ENCODE peak calls at places on chromosome X, in four cellular contexts. C is heart right ventricle; D is CD4-positive, alpha-beta T cell; F is colonic mucosa. V is an unnamed sample.

GRCh38 chrX:135185795-135186443 is 14.7 kb upstream of the CT55 start:
- DNase-seq in C (no peak), D (peak), F (no peak), V (no peak)

GRCh38 chrX:43557792-43558191 is 98.3 kb upstream of the MAOA start:
- DNase-seq in C (peak), D (peak), F (peak), V (no peak)

GRCh38 chrX:77917294-77917933 is 6.9 kb downstream of the ATP7A start:
- DNase-seq in C (no peak), D (no peak), F (no peak), V (no peak)

GRCh38 chrX:78199851-78200250 is 60.4 kb upstream of the TAF9B start:
- DNase-seq in C (no peak), D (no peak), F (no peak), V (no peak)

GRCh38 chrX:17788439-17788838 is 51.1 kb downstream of the SCML1 start:
- DNase-seq in C (peak), D (peak), F (peak), V (no peak)

GRCh38 chrX:40154229-40154852 is 56.6 kb upstream of the BCOR start:
- DNase-seq in C (peak), D (no peak), F (peak), V (no peak)

GRCh38 chrX:69232945-69233344 is 67.7 kb upstream of the PJA1 start:
- DNase-seq in C (no peak), D (no peak), F (no peak), V (no peak)

GRCh38 chrX:128698528-128698927 is 646.3 kb upstream of the ACTRT1 start:
- DNase-seq in C (no peak), D (no peak), F (no peak), V (no peak)

GRCh38 chrX:84363674-84364073 is 138.6 kb downstream of the HDX start:
- DNase-seq in C (no peak), D (no peak), F (no peak), V (no peak)

GRCh38 chrX:119753639-119754257 is 4.6 kb upstream of the SOWAHD start:
- DNase-seq in C (no peak), D (peak), F (peak), V (no peak)

GRCh38 chrX:31702208-31702607 is 630.4 kb upstream of the FTHL17 start:
- DNase-seq in C (no peak), D (no peak), F (no peak), V (no peak)

GRCh38 chrX:102835504-102836146 is 101.4 kb upstream of the RAB40AL start:
- DNase-seq in C (no peak), D (no peak), F (no peak), V (no peak)

GRCh38 chrX:153689654-153690465 is 2.1 kb downstream of the SLC6A8 start:
- DNase-seq in C (no peak), D (no peak), F (no peak), V (no peak)

GRCh38 chrX:68683580-68683979 is 36.1 kb downstream of the STARD8 start:
- DNase-seq in C (no peak), D (no peak), F (no peak), V (no peak)

GRCh38 chrX:44795945-44796450 is 47.8 kb upstream of the DUSP21 start:
- DNase-seq in C (no peak), D (no peak), F (no peak), V (no peak)

GRCh38 chrX:2486476-2487133 is 14.2 kb downstream of the DHRSX start:
- DNase-seq in C (no peak), D (no peak), F (no peak), V (no peak)

GRCh38 chrX:2487366-2487765 is 13.4 kb downstream of the DHRSX start:
- DNase-seq in C (no peak), D (no peak), F (no peak), V (no peak)

GRCh38 chrX:2489446-2490445 is 11.0 kb downstream of the DHRSX start:
- DNase-seq in C (no peak), D (no peak), F (no peak), V (no peak)

GRCh38 chrX:2490634-2491033 is 10.1 kb downstream of the DHRSX start:
- DNase-seq in C (no peak), D (no peak), F (no peak), V (no peak)

GRCh38 chrX:2488621-2489285 is 12.0 kb downstream of the DHRSX start:
- DNase-seq in C (no peak), D (no peak), F (no peak), V (no peak)
- H3K27ac ChIP-seq in C (no peak), D (no peak), F (no peak), V (no peak)

GRCh38 chrX:133921764-133922389 is 63.5 kb downstream of the GPC3 start:
- DNase-seq in C (peak), D (peak), F (peak), V (no peak)
- TF ChIP-seq CTCF in C (peak), D (no peak), F (peak), V (no peak)

GRCh38 chrX:101208152-101208905 is 11.3 kb upstream of the DRP2 start:
- DNase-seq in C (no peak), D (no peak), F (no peak), V (no peak)
- H3K27ac ChIP-seq in C (no peak), D (no peak), F (no peak), V (no peak)

GRCh38 chrX:79588233-79588632 is 221.1 kb upstream of the ITM2A start:
- DNase-seq in C (no peak), D (no peak), F (no peak), V (no peak)

DNA sequence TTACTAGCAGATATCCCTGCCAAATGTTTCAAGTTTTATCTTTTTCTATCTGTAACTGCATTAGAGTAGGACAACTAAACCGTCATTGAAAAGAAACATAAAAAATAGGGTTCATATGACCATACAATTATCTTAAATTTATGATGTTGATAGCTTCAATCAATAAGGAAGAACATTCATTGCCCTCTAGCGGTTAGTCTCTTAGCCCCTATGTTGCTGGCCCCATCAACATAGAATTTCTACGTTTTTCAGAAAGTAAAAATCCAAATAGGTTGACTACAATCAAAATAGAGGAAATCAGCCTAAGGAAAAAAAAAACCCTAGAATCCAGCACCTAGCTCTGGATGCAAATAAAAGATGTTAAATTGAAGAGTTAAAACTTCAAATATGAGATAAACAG is 225.1 kb upstream of the ITM2A start:
- DNase-seq in C (no peak), D (no peak), F (no peak), V (no peak)
- TF ChIP-seq CTCF in C (no peak), D (no peak), F (no peak), V (no peak)